ENCODE peak calls at places on chromosomes 5 and 9, in five cellular contexts. Y is mesothelial cell of epicardium, J is H1, Z is stomach, N is nephron progenitor cell. I is an unnamed sample.

GRCh38 chr5:88727705-88728313 is 155.2 kb downstream of the MEF2C start:
- DNase-seq in Y (no peak), J (no peak), Z (no peak), N (no peak), I (no peak)

GRCh38 chr9:116572095-116572748 is 114.9 kb upstream of the TRIM32 start:
- DNase-seq in Y (peak), J (peak), Z (peak), N (peak), I (peak)

GRCh38 chr5:160213537-160213936 is 15.8 kb upstream of the FABP6 start:
- DNase-seq in Y (no peak), J (no peak), Z (no peak), N (no peak), I (no peak)

GRCh38 chr5:158895573-158895972 is 204.1 kb downstream of the EBF1 start:
- DNase-seq in Y (no peak), J (no peak), Z (no peak), N (no peak), I (no peak)

GRCh38 chr9:84062538-84062937 is 81.9 kb downstream of the RMI1 start:
- DNase-seq in Y (no peak), J (no peak), Z (no peak), N (no peak), I (no peak)

GRCh38 chr5:154260224-154260859 is 69.8 kb downstream of the GALNT10 start:
- DNase-seq in Y (no peak), J (no peak), Z (no peak), N (no peak), I (no peak)

GRCh38 chr5:67354051-67354450 is 157.5 kb upstream of the CD180 start:
- DNase-seq in Y (no peak), J (no peak), Z (no peak), N (no peak), I (no peak)

GRCh38 chr5:142391031-142391872 is 66.4 kb upstream of the SPRY4 start:
- DNase-seq in Y (no peak), J (no peak), Z (no peak), N (no peak), I (no peak)

GRCh38 chr5:97266576-97266975 is 83.5 kb upstream of the RIOK2 start:
- DNase-seq in Y (no peak), J (no peak), Z (no peak), N (no peak), I (no peak)

GRCh38 chr9:133910855-133911514 is 81.1 kb downstream of the VAV2 start:
- DNase-seq in Y (no peak), J (no peak), Z (peak), N (no peak), I (no peak)

GRCh38 chr5:137629646-137630045 is 106.2 kb downstream of the KLHL3 start:
- DNase-seq in Y (no peak), J (no peak), Z (no peak), N (peak), I (peak)

GRCh38 chr9:74609671-74610416 is 112.7 kb downstream of the RORB start:
- DNase-seq in Y (no peak), J (no peak), Z (no peak), N (no peak), I (no peak)

GRCh38 chr9:19379697-19380046 is 364 bp downstream of the RPS6 start:
- DNase-seq in Y (peak), J (no peak), Z (no peak), N (peak), I (peak)

GRCh38 chr9:112404367-112404979 is 24.6 kb downstream of the HSDL2 start:
- DNase-seq in Y (no peak), J (no peak), Z (no peak), N (no peak), I (no peak)

GRCh38 chr9:34377402-34377741 is 674 bp upstream of the MYORG start:
- DNase-seq in Y (no peak), J (no peak), Z (no peak), N (peak), I (no peak)

GRCh38 chr5:159741829-159742228 is 174.5 kb upstream of the ADRA1B start:
- DNase-seq in Y (no peak), J (no peak), Z (no peak), N (no peak), I (no peak)

GRCh38 chr5:39132792-39133191 is 58.6 kb upstream of the RICTOR start:
- DNase-seq in Y (no peak), J (no peak), Z (no peak), N (no peak), I (no peak)

GRCh38 chr5:39138182-39138487 is 63.9 kb upstream of the RICTOR start:
- DNase-seq in Y (no peak), J (no peak), Z (no peak), N (no peak), I (no peak)

GRCh38 chr5:39140558-39141168 is 66.5 kb upstream of the RICTOR start:
- DNase-seq in Y (no peak), J (no peak), Z (no peak), N (no peak), I (no peak)

GRCh38 chr5:39138892-39139291 is 64.7 kb upstream of the RICTOR start:
- DNase-seq in Y (no peak), J (no peak), Z (no peak), N (no peak), I (no peak)

DNA sequence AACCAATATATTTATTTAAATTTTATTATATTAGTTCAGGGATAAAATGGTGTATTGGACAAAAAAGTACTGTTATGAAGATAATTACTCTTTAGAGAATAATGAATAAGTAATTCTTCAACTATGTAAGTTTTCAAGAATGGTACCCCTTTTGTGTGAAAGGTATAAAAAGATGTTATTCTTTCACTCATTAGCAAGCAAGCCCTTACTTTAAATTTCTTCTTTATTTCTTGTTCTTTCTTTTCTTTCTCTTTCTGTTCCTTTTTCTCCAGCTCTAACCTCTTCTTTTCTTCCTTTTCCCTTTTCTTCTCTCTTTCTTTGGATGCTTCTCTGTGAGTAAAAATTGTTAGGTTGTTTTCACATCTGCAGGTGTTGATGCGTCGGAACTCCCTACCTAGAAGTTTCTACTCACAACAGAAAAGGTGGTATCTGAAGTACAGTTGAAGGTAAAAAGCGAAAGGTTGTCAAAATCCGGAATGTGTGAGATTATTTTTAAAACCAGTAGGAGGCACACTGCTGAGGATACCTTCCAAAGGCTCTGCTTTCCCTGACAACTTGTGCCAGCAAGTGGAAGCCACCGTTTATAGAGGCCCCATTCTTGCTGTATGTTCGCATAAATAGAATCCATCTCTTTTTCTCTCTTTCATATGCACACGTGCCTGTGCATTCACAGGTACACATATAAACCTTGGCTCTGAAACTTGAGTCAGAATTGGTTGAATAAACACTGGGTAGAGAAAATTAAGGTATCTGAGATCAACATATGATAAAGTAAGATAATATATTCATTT is 63.4 kb upstream of the RICTOR start:
- DNase-seq in Y (no peak), J (no peak), Z (no peak), N (no peak), I (no peak)
- TF ChIP-seq CTCF in Y (no peak), J (peak), Z (no peak), N (no peak), I (no peak)

DNA sequence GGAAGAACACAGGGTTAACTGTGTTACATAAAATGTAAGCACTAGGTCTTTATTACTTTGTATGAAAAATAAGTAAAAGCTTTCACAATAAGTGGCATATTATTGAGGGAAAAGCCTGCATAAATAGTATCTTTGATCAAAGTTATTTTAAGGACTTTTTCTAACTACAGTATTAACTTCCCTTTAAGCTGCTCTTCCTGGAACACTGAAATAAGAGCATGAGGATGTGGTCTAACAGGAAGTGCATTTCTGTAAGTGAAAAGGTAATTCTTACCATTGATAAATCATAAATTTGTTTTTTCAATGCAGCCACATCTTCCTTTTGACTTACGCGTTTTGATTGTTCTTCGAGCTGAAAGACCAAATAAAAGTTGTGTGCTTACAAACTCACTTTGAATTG is 50.8 kb downstream of the RASEF start:
- DNase-seq in Y (no peak), J (no peak), Z (no peak), N (no peak), I (no peak)
- TF ChIP-seq CTCF in Y (no peak), J (no peak), Z (no peak), N (no peak), I (no peak)

GRCh38 chr9:136373300-136374182 is at the start of gene CARD9:
- DNase-seq in Y (no peak), J (no peak), Z (no peak), N (no peak), I (peak)
- TF ChIP-seq CTCF in Y (no peak), J (no peak), Z (no peak), N (no peak), I (no peak)

GRCh38 chr5:113205807-113206206 is 229.0 kb downstream of the TSSK1B start:
- DNase-seq in Y (no peak), J (no peak), Z (no peak), N (no peak), I (no peak)
- TF ChIP-seq CTCF in Y (no peak), J (peak), Z (no peak), N (no peak), I (no peak)

GRCh38 chr5:130077007-130077406 is 172.7 kb downstream of the CHSY3 start:
- DNase-seq in Y (no peak), J (no peak), Z (no peak), N (no peak), I (no peak)
- TF ChIP-seq CTCF in Y (no peak), J (peak), Z (no peak), N (no peak), I (no peak)

GRCh38 chr5:73419414-73420390 is 28.9 kb downstream of the FOXD1 start:
- DNase-seq in Y (peak), J (no peak), Z (no peak), N (peak), I (no peak)
- TF ChIP-seq CTCF in Y (no peak), J (no peak), Z (no peak), N (no peak), I (no peak)

GRCh38 chr5:172453206-172453985 is 929 bp downstream of the SH3PXD2B start:
- DNase-seq in Y (no peak), J (no peak), Z (peak), N (peak), I (no peak)

GRCh38 chr5:172450861-172451695 is 3.2 kb downstream of the SH3PXD2B start:
- DNase-seq in Y (no peak), J (no peak), Z (no peak), N (peak), I (peak)

GRCh38 chr5:172453986-172454354 is 355 bp downstream of the SH3PXD2B start:
- DNase-seq in Y (peak), J (no peak), Z (no peak), N (peak), I (no peak)

GRCh38 chr5:172451771-172452197 is 2.5 kb downstream of the SH3PXD2B start:
- DNase-seq in Y (no peak), J (no peak), Z (peak), N (no peak), I (no peak)

GRCh38 chr5:172452398-172453205 is 1.7 kb downstream of the SH3PXD2B start:
- DNase-seq in Y (no peak), J (no peak), Z (peak), N (no peak), I (no peak)
- TF ChIP-seq CTCF in Y (no peak), J (peak), Z (no peak), N (no peak), I (no peak)

GRCh38 chr5:13218518-13218917 is 726.0 kb downstream of the DNAH5 start:
- DNase-seq in Y (no peak), J (peak), Z (no peak), N (no peak), I (no peak)
- TF ChIP-seq CTCF in Y (no peak), J (peak), Z (no peak), N (peak), I (peak)

DNA sequence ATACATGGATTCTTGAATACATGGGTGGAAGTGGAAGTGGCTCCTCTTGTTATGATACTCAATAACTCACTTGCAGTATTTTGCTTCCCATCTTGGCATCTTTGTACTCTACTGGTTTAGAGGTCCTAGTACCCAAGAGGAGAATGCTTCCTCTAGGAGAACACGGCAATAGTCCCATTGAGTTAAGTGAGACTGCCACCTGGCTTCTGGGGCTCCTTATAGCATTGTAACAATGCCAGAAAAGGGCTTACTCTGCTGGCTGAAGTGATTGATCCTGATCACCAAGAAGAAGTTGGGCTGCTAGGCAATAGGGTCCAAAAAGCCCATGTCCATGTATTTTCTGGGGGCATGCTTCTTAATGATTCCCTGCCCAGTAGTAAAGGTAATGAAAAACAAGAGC is 627.6 kb upstream of the SGCD start:
- DNase-seq in Y (no peak), J (no peak), Z (no peak), N (no peak), I (no peak)
- TF ChIP-seq CTCF in Y (no peak), J (peak), Z (no peak), N (no peak), I (no peak)

GRCh38 chr5:82467006-82467561 is 188.9 kb upstream of the RPS23 start:
- DNase-seq in Y (no peak), J (no peak), Z (no peak), N (no peak), I (no peak)
- TF ChIP-seq CTCF in Y (no peak), J (no peak), Z (no peak), N (no peak), I (no peak)